ENCODE peak calls at places on chromosomes 4 and X, in ten cellular contexts. One of them, this sample, is unnamed.

GRCh38 chr4:122548452-122548851 is 72.4 kb downstream of the IL21 start:
- DNase-seq in GM06990: no peak
- DNase-seq in activated CD4-positive, alpha-beta T cell treated with anti-CD3 and anti-CD28 coated beads, Interleukin-2, amount 10 ng/mL, durations not matched to agents 24 days and 14 days: peak; percentile 71
- DNase-seq in activated naive CD8-positive, alpha-beta T cell treated with anti-CD3 and anti-CD28 coated beads for 36 hours: no peak
- DNase-seq in AML-193: no peak
- DNase-seq in activated T-cell treated with anti-CD3 and anti-CD28 coated beads, Interleukin-2, amount 50 U/mL, for 4 hours: no peak
- DNase-seq in stimulated activated CD4-positive, alpha-beta T cell treated with anti-CD3 and anti-CD28 coated beads, Interleukin-15, amount 100 ng/mL, for 1 hour: no peak
- DNase-seq in HT-29: no peak
- DNase-seq in cardiac muscle cell: peak; percentile 44
- DNase-seq in AG04450: no peak
- DNase-seq in this sample: no peak

GRCh38 chrX:151899622-151900021 is 13.1 kb upstream of the MAGEA4 start:
- DNase-seq in GM06990: no peak
- DNase-seq in activated CD4-positive, alpha-beta T cell treated with anti-CD3 and anti-CD28 coated beads, Interleukin-2, amount 10 ng/mL, durations not matched to agents 24 days and 14 days: no peak
- DNase-seq in activated naive CD8-positive, alpha-beta T cell treated with anti-CD3 and anti-CD28 coated beads for 36 hours: no peak
- DNase-seq in AML-193: no peak
- DNase-seq in activated T-cell treated with anti-CD3 and anti-CD28 coated beads, Interleukin-2, amount 50 U/mL, for 4 hours: no peak
- DNase-seq in stimulated activated CD4-positive, alpha-beta T cell treated with anti-CD3 and anti-CD28 coated beads, Interleukin-15, amount 100 ng/mL, for 1 hour: no peak
- DNase-seq in HT-29: no peak
- DNase-seq in cardiac muscle cell: no peak
- DNase-seq in AG04450: no peak
- DNase-seq in this sample: no peak

GRCh38 chr4:111466821-111467605 is 678.2 kb upstream of the FAM241A start:
- DNase-seq in GM06990: no peak
- DNase-seq in activated CD4-positive, alpha-beta T cell treated with anti-CD3 and anti-CD28 coated beads, Interleukin-2, amount 10 ng/mL, durations not matched to agents 24 days and 14 days: no peak
- DNase-seq in activated naive CD8-positive, alpha-beta T cell treated with anti-CD3 and anti-CD28 coated beads for 36 hours: no peak
- DNase-seq in AML-193: no peak
- DNase-seq in activated T-cell treated with anti-CD3 and anti-CD28 coated beads, Interleukin-2, amount 50 U/mL, for 4 hours: no peak
- DNase-seq in stimulated activated CD4-positive, alpha-beta T cell treated with anti-CD3 and anti-CD28 coated beads, Interleukin-15, amount 100 ng/mL, for 1 hour: no peak
- DNase-seq in HT-29: no peak
- DNase-seq in cardiac muscle cell: no peak
- DNase-seq in AG04450: no peak
- DNase-seq in this sample: no peak

GRCh38 chr4:171629737-171630136 is 183.5 kb upstream of the GALNTL6 start:
- DNase-seq in GM06990: no peak
- DNase-seq in activated CD4-positive, alpha-beta T cell treated with anti-CD3 and anti-CD28 coated beads, Interleukin-2, amount 10 ng/mL, durations not matched to agents 24 days and 14 days: no peak
- DNase-seq in activated naive CD8-positive, alpha-beta T cell treated with anti-CD3 and anti-CD28 coated beads for 36 hours: no peak
- DNase-seq in AML-193: no peak
- DNase-seq in activated T-cell treated with anti-CD3 and anti-CD28 coated beads, Interleukin-2, amount 50 U/mL, for 4 hours: no peak
- DNase-seq in stimulated activated CD4-positive, alpha-beta T cell treated with anti-CD3 and anti-CD28 coated beads, Interleukin-15, amount 100 ng/mL, for 1 hour: no peak
- DNase-seq in HT-29: no peak
- DNase-seq in cardiac muscle cell: no peak
- DNase-seq in AG04450: no peak
- DNase-seq in this sample: no peak

GRCh38 chrX:87409113-87409841 is 108.3 kb upstream of the KLHL4 start:
- DNase-seq in GM06990: no peak
- DNase-seq in activated CD4-positive, alpha-beta T cell treated with anti-CD3 and anti-CD28 coated beads, Interleukin-2, amount 10 ng/mL, durations not matched to agents 24 days and 14 days: no peak
- DNase-seq in activated naive CD8-positive, alpha-beta T cell treated with anti-CD3 and anti-CD28 coated beads for 36 hours: no peak
- DNase-seq in AML-193: no peak
- DNase-seq in activated T-cell treated with anti-CD3 and anti-CD28 coated beads, Interleukin-2, amount 50 U/mL, for 4 hours: no peak
- DNase-seq in stimulated activated CD4-positive, alpha-beta T cell treated with anti-CD3 and anti-CD28 coated beads, Interleukin-15, amount 100 ng/mL, for 1 hour: no peak
- DNase-seq in HT-29: peak; percentile 88
- DNase-seq in cardiac muscle cell: peak; percentile 1
- DNase-seq in AG04450: no peak
- DNase-seq in this sample: peak; percentile 84

GRCh38 chrX:152450076-152450475 is 1.0 kb downstream of the GABRA3 start:
- DNase-seq in GM06990: no peak
- DNase-seq in activated CD4-positive, alpha-beta T cell treated with anti-CD3 and anti-CD28 coated beads, Interleukin-2, amount 10 ng/mL, durations not matched to agents 24 days and 14 days: no peak
- DNase-seq in activated naive CD8-positive, alpha-beta T cell treated with anti-CD3 and anti-CD28 coated beads for 36 hours: no peak
- DNase-seq in AML-193: no peak
- DNase-seq in activated T-cell treated with anti-CD3 and anti-CD28 coated beads, Interleukin-2, amount 50 U/mL, for 4 hours: no peak
- DNase-seq in stimulated activated CD4-positive, alpha-beta T cell treated with anti-CD3 and anti-CD28 coated beads, Interleukin-15, amount 100 ng/mL, for 1 hour: no peak
- DNase-seq in HT-29: no peak
- DNase-seq in cardiac muscle cell: no peak
- DNase-seq in AG04450: no peak
- DNase-seq in this sample: no peak

GRCh38 chr4:153778383-153778782 is 10.5 kb downstream of the SFRP2 start:
- DNase-seq in GM06990: no peak
- DNase-seq in activated CD4-positive, alpha-beta T cell treated with anti-CD3 and anti-CD28 coated beads, Interleukin-2, amount 10 ng/mL, durations not matched to agents 24 days and 14 days: no peak
- DNase-seq in activated naive CD8-positive, alpha-beta T cell treated with anti-CD3 and anti-CD28 coated beads for 36 hours: no peak
- DNase-seq in AML-193: no peak
- DNase-seq in activated T-cell treated with anti-CD3 and anti-CD28 coated beads, Interleukin-2, amount 50 U/mL, for 4 hours: no peak
- DNase-seq in stimulated activated CD4-positive, alpha-beta T cell treated with anti-CD3 and anti-CD28 coated beads, Interleukin-15, amount 100 ng/mL, for 1 hour: no peak
- DNase-seq in HT-29: no peak
- DNase-seq in cardiac muscle cell: no peak
- DNase-seq in AG04450: no peak
- DNase-seq in this sample: no peak

GRCh38 chr4:66575024-66575696 is 904.9 kb upstream of the EPHA5 start:
- DNase-seq in GM06990: no peak
- DNase-seq in activated CD4-positive, alpha-beta T cell treated with anti-CD3 and anti-CD28 coated beads, Interleukin-2, amount 10 ng/mL, durations not matched to agents 24 days and 14 days: no peak
- DNase-seq in activated naive CD8-positive, alpha-beta T cell treated with anti-CD3 and anti-CD28 coated beads for 36 hours: no peak
- DNase-seq in AML-193: no peak
- DNase-seq in activated T-cell treated with anti-CD3 and anti-CD28 coated beads, Interleukin-2, amount 50 U/mL, for 4 hours: no peak
- DNase-seq in stimulated activated CD4-positive, alpha-beta T cell treated with anti-CD3 and anti-CD28 coated beads, Interleukin-15, amount 100 ng/mL, for 1 hour: no peak
- DNase-seq in HT-29: peak; percentile 92
- DNase-seq in cardiac muscle cell: no peak
- DNase-seq in AG04450: no peak
- DNase-seq in this sample: peak; percentile 87

GRCh38 chrX:118420462-118420861 is 74.6 kb downstream of the WDR44 start:
- DNase-seq in GM06990: no peak
- DNase-seq in activated CD4-positive, alpha-beta T cell treated with anti-CD3 and anti-CD28 coated beads, Interleukin-2, amount 10 ng/mL, durations not matched to agents 24 days and 14 days: peak; percentile 54
- DNase-seq in activated naive CD8-positive, alpha-beta T cell treated with anti-CD3 and anti-CD28 coated beads for 36 hours: no peak
- DNase-seq in AML-193: no peak
- DNase-seq in activated T-cell treated with anti-CD3 and anti-CD28 coated beads, Interleukin-2, amount 50 U/mL, for 4 hours: no peak
- DNase-seq in stimulated activated CD4-positive, alpha-beta T cell treated with anti-CD3 and anti-CD28 coated beads, Interleukin-15, amount 100 ng/mL, for 1 hour: no peak
- DNase-seq in HT-29: peak; percentile 41
- DNase-seq in cardiac muscle cell: no peak
- DNase-seq in AG04450: peak; percentile 1
- DNase-seq in this sample: no peak

GRCh38 chr4:38743866-38744265 is 38.9 kb downstream of the TLR10 start:
- DNase-seq in GM06990: no peak
- DNase-seq in activated CD4-positive, alpha-beta T cell treated with anti-CD3 and anti-CD28 coated beads, Interleukin-2, amount 10 ng/mL, durations not matched to agents 24 days and 14 days: no peak
- DNase-seq in activated naive CD8-positive, alpha-beta T cell treated with anti-CD3 and anti-CD28 coated beads for 36 hours: no peak
- DNase-seq in AML-193: no peak
- DNase-seq in activated T-cell treated with anti-CD3 and anti-CD28 coated beads, Interleukin-2, amount 50 U/mL, for 4 hours: no peak
- DNase-seq in stimulated activated CD4-positive, alpha-beta T cell treated with anti-CD3 and anti-CD28 coated beads, Interleukin-15, amount 100 ng/mL, for 1 hour: no peak
- DNase-seq in HT-29: no peak
- DNase-seq in cardiac muscle cell: no peak
- DNase-seq in AG04450: no peak
- DNase-seq in this sample: no peak

GRCh38 chr4:55116450-55116849 is 8.9 kb downstream of the KDR start:
- DNase-seq in GM06990: no peak
- DNase-seq in activated CD4-positive, alpha-beta T cell treated with anti-CD3 and anti-CD28 coated beads, Interleukin-2, amount 10 ng/mL, durations not matched to agents 24 days and 14 days: no peak
- DNase-seq in activated naive CD8-positive, alpha-beta T cell treated with anti-CD3 and anti-CD28 coated beads for 36 hours: no peak
- DNase-seq in AML-193: no peak
- DNase-seq in activated T-cell treated with anti-CD3 and anti-CD28 coated beads, Interleukin-2, amount 50 U/mL, for 4 hours: no peak
- DNase-seq in stimulated activated CD4-positive, alpha-beta T cell treated with anti-CD3 and anti-CD28 coated beads, Interleukin-15, amount 100 ng/mL, for 1 hour: no peak
- DNase-seq in HT-29: no peak
- DNase-seq in cardiac muscle cell: no peak
- DNase-seq in AG04450: no peak
- DNase-seq in this sample: no peak

GRCh38 chrX:74511704-74512103 is 90.4 kb downstream of the SLC16A2 start:
- DNase-seq in GM06990: no peak
- DNase-seq in activated CD4-positive, alpha-beta T cell treated with anti-CD3 and anti-CD28 coated beads, Interleukin-2, amount 10 ng/mL, durations not matched to agents 24 days and 14 days: no peak
- DNase-seq in activated naive CD8-positive, alpha-beta T cell treated with anti-CD3 and anti-CD28 coated beads for 36 hours: no peak
- DNase-seq in AML-193: no peak
- DNase-seq in activated T-cell treated with anti-CD3 and anti-CD28 coated beads, Interleukin-2, amount 50 U/mL, for 4 hours: no peak
- DNase-seq in stimulated activated CD4-positive, alpha-beta T cell treated with anti-CD3 and anti-CD28 coated beads, Interleukin-15, amount 100 ng/mL, for 1 hour: no peak
- DNase-seq in HT-29: no peak
- DNase-seq in cardiac muscle cell: no peak
- DNase-seq in AG04450: no peak
- DNase-seq in this sample: no peak

GRCh38 chr4:8503801-8504200 is 63.2 kb downstream of the TRMT44 start:
- DNase-seq in GM06990: no peak
- DNase-seq in activated CD4-positive, alpha-beta T cell treated with anti-CD3 and anti-CD28 coated beads, Interleukin-2, amount 10 ng/mL, durations not matched to agents 24 days and 14 days: no peak
- DNase-seq in activated naive CD8-positive, alpha-beta T cell treated with anti-CD3 and anti-CD28 coated beads for 36 hours: no peak
- DNase-seq in AML-193: no peak
- DNase-seq in activated T-cell treated with anti-CD3 and anti-CD28 coated beads, Interleukin-2, amount 50 U/mL, for 4 hours: no peak
- DNase-seq in stimulated activated CD4-positive, alpha-beta T cell treated with anti-CD3 and anti-CD28 coated beads, Interleukin-15, amount 100 ng/mL, for 1 hour: no peak
- DNase-seq in HT-29: no peak
- DNase-seq in cardiac muscle cell: no peak
- DNase-seq in AG04450: no peak
- DNase-seq in this sample: no peak

GRCh38 chr4:76704133-76704881 is 193.6 kb downstream of the SOWAHB start:
- DNase-seq in GM06990: no peak
- DNase-seq in activated CD4-positive, alpha-beta T cell treated with anti-CD3 and anti-CD28 coated beads, Interleukin-2, amount 10 ng/mL, durations not matched to agents 24 days and 14 days: no peak
- DNase-seq in activated naive CD8-positive, alpha-beta T cell treated with anti-CD3 and anti-CD28 coated beads for 36 hours: no peak
- DNase-seq in AML-193: no peak
- DNase-seq in activated T-cell treated with anti-CD3 and anti-CD28 coated beads, Interleukin-2, amount 50 U/mL, for 4 hours: no peak
- DNase-seq in stimulated activated CD4-positive, alpha-beta T cell treated with anti-CD3 and anti-CD28 coated beads, Interleukin-15, amount 100 ng/mL, for 1 hour: no peak
- DNase-seq in HT-29: peak; percentile 85
- DNase-seq in cardiac muscle cell: no peak
- DNase-seq in AG04450: peak; percentile 53
- DNase-seq in this sample: no peak

GRCh38 chr4:187961961-187962360 is 33.6 kb upstream of the ZFP42 start:
- DNase-seq in GM06990: no peak
- DNase-seq in activated CD4-positive, alpha-beta T cell treated with anti-CD3 and anti-CD28 coated beads, Interleukin-2, amount 10 ng/mL, durations not matched to agents 24 days and 14 days: no peak
- DNase-seq in activated naive CD8-positive, alpha-beta T cell treated with anti-CD3 and anti-CD28 coated beads for 36 hours: no peak
- DNase-seq in AML-193: no peak
- DNase-seq in activated T-cell treated with anti-CD3 and anti-CD28 coated beads, Interleukin-2, amount 50 U/mL, for 4 hours: no peak
- DNase-seq in stimulated activated CD4-positive, alpha-beta T cell treated with anti-CD3 and anti-CD28 coated beads, Interleukin-15, amount 100 ng/mL, for 1 hour: no peak
- DNase-seq in HT-29: no peak
- DNase-seq in cardiac muscle cell: no peak
- DNase-seq in AG04450: no peak
- DNase-seq in this sample: no peak

GRCh38 chr4:105714071-105714521 is 5.5 kb downstream of the GSTCD start:
- DNase-seq in GM06990: no peak
- DNase-seq in activated CD4-positive, alpha-beta T cell treated with anti-CD3 and anti-CD28 coated beads, Interleukin-2, amount 10 ng/mL, durations not matched to agents 24 days and 14 days: no peak
- DNase-seq in activated naive CD8-positive, alpha-beta T cell treated with anti-CD3 and anti-CD28 coated beads for 36 hours: no peak
- DNase-seq in AML-193: peak; percentile 89
- DNase-seq in activated T-cell treated with anti-CD3 and anti-CD28 coated beads, Interleukin-2, amount 50 U/mL, for 4 hours: no peak
- DNase-seq in stimulated activated CD4-positive, alpha-beta T cell treated with anti-CD3 and anti-CD28 coated beads, Interleukin-15, amount 100 ng/mL, for 1 hour: no peak
- DNase-seq in HT-29: no peak
- DNase-seq in cardiac muscle cell: no peak
- DNase-seq in AG04450: no peak
- DNase-seq in this sample: no peak

GRCh38 chr4:24686866-24687672 is 102.7 kb upstream of the DHX15 start:
- DNase-seq in GM06990: no peak
- DNase-seq in activated CD4-positive, alpha-beta T cell treated with anti-CD3 and anti-CD28 coated beads, Interleukin-2, amount 10 ng/mL, durations not matched to agents 24 days and 14 days: peak; percentile 68
- DNase-seq in activated naive CD8-positive, alpha-beta T cell treated with anti-CD3 and anti-CD28 coated beads for 36 hours: peak; percentile 6
- DNase-seq in AML-193: peak; percentile 0
- DNase-seq in activated T-cell treated with anti-CD3 and anti-CD28 coated beads, Interleukin-2, amount 50 U/mL, for 4 hours: no peak
- DNase-seq in stimulated activated CD4-positive, alpha-beta T cell treated with anti-CD3 and anti-CD28 coated beads, Interleukin-15, amount 100 ng/mL, for 1 hour: no peak
- DNase-seq in HT-29: peak; percentile 85
- DNase-seq in cardiac muscle cell: peak; percentile 30
- DNase-seq in AG04450: no peak
- DNase-seq in this sample: no peak

GRCh38 chrX:97481228-97481627 is 597.5 kb downstream of the RPA4 start:
- DNase-seq in GM06990: no peak
- DNase-seq in activated CD4-positive, alpha-beta T cell treated with anti-CD3 and anti-CD28 coated beads, Interleukin-2, amount 10 ng/mL, durations not matched to agents 24 days and 14 days: no peak
- DNase-seq in activated naive CD8-positive, alpha-beta T cell treated with anti-CD3 and anti-CD28 coated beads for 36 hours: no peak
- DNase-seq in AML-193: no peak
- DNase-seq in activated T-cell treated with anti-CD3 and anti-CD28 coated beads, Interleukin-2, amount 50 U/mL, for 4 hours: no peak
- DNase-seq in stimulated activated CD4-positive, alpha-beta T cell treated with anti-CD3 and anti-CD28 coated beads, Interleukin-15, amount 100 ng/mL, for 1 hour: no peak
- DNase-seq in HT-29: no peak
- DNase-seq in cardiac muscle cell: no peak
- DNase-seq in AG04450: no peak
- DNase-seq in this sample: no peak

GRCh38 chr4:47551682-47552081 is 66.6 kb downstream of the ATP10D start:
- DNase-seq in GM06990: no peak
- DNase-seq in activated CD4-positive, alpha-beta T cell treated with anti-CD3 and anti-CD28 coated beads, Interleukin-2, amount 10 ng/mL, durations not matched to agents 24 days and 14 days: no peak
- DNase-seq in activated naive CD8-positive, alpha-beta T cell treated with anti-CD3 and anti-CD28 coated beads for 36 hours: no peak
- DNase-seq in AML-193: no peak
- DNase-seq in activated T-cell treated with anti-CD3 and anti-CD28 coated beads, Interleukin-2, amount 50 U/mL, for 4 hours: no peak
- DNase-seq in stimulated activated CD4-positive, alpha-beta T cell treated with anti-CD3 and anti-CD28 coated beads, Interleukin-15, amount 100 ng/mL, for 1 hour: no peak
- DNase-seq in HT-29: no peak
- DNase-seq in cardiac muscle cell: no peak
- DNase-seq in AG04450: no peak
- DNase-seq in this sample: no peak